ENCODE peak calls at places on chromosomes 12 and 14, in seven cellular contexts. T is NB4, N is GM13976, Y is GM12865, P is fibroblast of pulmonary artery, A is endodermal cell, V is mesendoderm. Q is an unnamed sample.

GRCh38 chr14:98926151-98926550 is 345.8 kb downstream of the BCL11B start:
- DNase-seq in T (no peak), N (no peak), Y (no peak), P (no peak), A (no peak), V (no peak), Q (no peak)

GRCh38 chr14:101557811-101558738 is 3.2 kb upstream of the DIO3 start:
- DNase-seq in T (no peak), N (no peak), Y (no peak), P (no peak), A (peak; percentile 68), V (peak; percentile 59), Q (peak; percentile 78)

GRCh38 chr12:108597559-108598471 is at the start of gene TMEM119:
- DNase-seq in T (peak; percentile 84), N (no peak), Y (no peak), P (no peak), A (no peak), V (no peak), Q (peak; percentile 72)

GRCh38 chr12:113448874-113449273 is 22.8 kb downstream of the LHX5 start:
- DNase-seq in T (no peak), N (no peak), Y (no peak), P (no peak), A (no peak), V (no peak), Q (no peak)

GRCh38 chr14:103188691-103189480 is 65.6 kb downstream of the TNFAIP2 start:
- DNase-seq in T (no peak), N (peak; percentile 47), Y (peak; percentile 31), P (peak; percentile 18), A (peak; percentile 82), V (no peak), Q (peak; percentile 92)

GRCh38 chr14:50335989-50336391 is 23.9 kb downstream of the DMAC2L start:
- DNase-seq in T (peak; percentile 45), N (peak; percentile 37), Y (no peak), P (peak; percentile 90), A (peak; percentile 62), V (peak; percentile 33), Q (no peak)

GRCh38 chr14:23523229-23524016 is 28.1 kb downstream of the ZFHX2 start:
- DNase-seq in T (peak; percentile 18), N (no peak), Y (no peak), P (no peak), A (no peak), V (no peak), Q (no peak)

GRCh38 chr12:121403721-121404120 is 3.8 kb downstream of the RNF34 start:
- DNase-seq in T (no peak), N (no peak), Y (no peak), P (no peak), A (no peak), V (no peak), Q (no peak)

GRCh38 chr12:52014567-52015392 is 8.0 kb downstream of the TAMALIN start:
- DNase-seq in T (peak; percentile 95), N (no peak), Y (no peak), P (no peak), A (peak; percentile 84), V (no peak), Q (no peak)

GRCh38 chr14:86057018-86057667 is 527.2 kb downstream of the FLRT2 start:
- DNase-seq in T (peak; percentile 42), N (no peak), Y (peak; percentile 16), P (peak; percentile 45), A (peak; percentile 63), V (peak; percentile 44), Q (no peak)

GRCh38 chr14:62179367-62180018 is 417.3 kb downstream of the SNAPC1 start:
- DNase-seq in T (peak; percentile 64), N (peak; percentile 26), Y (peak; percentile 70), P (peak; percentile 94), A (peak; percentile 87), V (peak; percentile 88), Q (no peak)

GRCh38 chr14:31420013-31420318 is 384 bp downstream of the HEATR5A start:
- DNase-seq in T (peak; percentile 26), N (peak; percentile 56), Y (peak; percentile 39), P (no peak), A (peak; percentile 91), V (no peak), Q (peak; percentile 84)

GRCh38 chr12:1590083-1590979 is 4.0 kb downstream of the FBXL14 start:
- DNase-seq in T (no peak), N (no peak), Y (no peak), P (peak; percentile 47), A (peak; percentile 90), V (peak; percentile 91), Q (peak; percentile 89)

GRCh38 chr14:70011708-70012107 is 132.5 kb downstream of the SMOC1 start:
- DNase-seq in T (no peak), N (no peak), Y (no peak), P (no peak), A (no peak), V (no peak), Q (no peak)

Q was measured in H7.